ENCODE peak calls at places on chromosomes 13 and 19, in eight cellular contexts. One of them, this sample, is unnamed.

GRCh38 chr19:40806385-40807146 is 7.6 kb downstream of the EGLN2 start:
- DNase-seq in mammary epithelial cell: peak; percentile 63
- DNase-seq in GM23248: peak; percentile 94
- DNase-seq in IMR-90: peak; percentile 95
- DNase-seq in hepatocyte: peak; percentile 95
- DNase-seq in PC-9: no peak
- DNase-seq in neural progenitor cell: peak; percentile 97
- DNase-seq in H9: peak; percentile 99
- DNase-seq in this sample: peak; percentile 94

GRCh38 chr13:112573710-112574109 is 14.2 kb downstream of the TUBGCP3 start:
- DNase-seq in GM23248: no peak
- DNase-seq in PC-9: no peak
- DNase-seq in IMR-90: no peak
- DNase-seq in H9: no peak
- DNase-seq in hepatocyte: no peak
- DNase-seq in neural progenitor cell: no peak
- DNase-seq in mammary epithelial cell: no peak
- DNase-seq in this sample: no peak

GRCh38 chr13:93476175-93476574 is 249.6 kb downstream of the GPC6 start:
- DNase-seq in hepatocyte: peak; percentile 29
- DNase-seq in IMR-90: peak; percentile 91
- DNase-seq in H9: no peak
- DNase-seq in PC-9: peak; percentile 1
- DNase-seq in GM23248: peak; percentile 72
- DNase-seq in neural progenitor cell: no peak
- DNase-seq in mammary epithelial cell: peak; percentile 42
- DNase-seq in this sample: peak; percentile 94

GRCh38 chr13:77580748-77581147 is 45.2 kb downstream of the SCEL start:
- DNase-seq in hepatocyte: no peak
- DNase-seq in neural progenitor cell: no peak
- DNase-seq in mammary epithelial cell: no peak
- DNase-seq in H9: no peak
- DNase-seq in GM23248: no peak
- DNase-seq in IMR-90: no peak
- DNase-seq in PC-9: no peak
- DNase-seq in this sample: no peak

GRCh38 chr13:106835477-106835876 is 267.5 kb upstream of the ARGLU1 start:
- DNase-seq in IMR-90: no peak
- DNase-seq in mammary epithelial cell: no peak
- DNase-seq in H9: no peak
- DNase-seq in hepatocyte: no peak
- DNase-seq in neural progenitor cell: peak; percentile 31
- DNase-seq in PC-9: no peak
- DNase-seq in GM23248: no peak
- DNase-seq in this sample: no peak

GRCh38 chr13:100334209-100334608 is 245.3 kb downstream of the PCCA start:
- DNase-seq in hepatocyte: no peak
- DNase-seq in neural progenitor cell: no peak
- DNase-seq in IMR-90: no peak
- DNase-seq in GM23248: no peak
- DNase-seq in mammary epithelial cell: no peak
- DNase-seq in H9: no peak
- DNase-seq in PC-9: no peak
- DNase-seq in this sample: no peak

GRCh38 chr13:114097893-114098688 is 34.3 kb downstream of the RASA3 start:
- DNase-seq in H9: no peak
- DNase-seq in PC-9: no peak
- DNase-seq in hepatocyte: no peak
- DNase-seq in IMR-90: no peak
- DNase-seq in GM23248: no peak
- DNase-seq in neural progenitor cell: no peak
- DNase-seq in mammary epithelial cell: no peak
- DNase-seq in this sample: no peak

GRCh38 chr19:4676955-4677731 is 7.0 kb upstream of the MYDGF start:
- DNase-seq in GM23248: peak; percentile 67
- DNase-seq in PC-9: no peak
- DNase-seq in mammary epithelial cell: no peak
- DNase-seq in H9: peak; percentile 90
- DNase-seq in neural progenitor cell: peak; percentile 84
- DNase-seq in hepatocyte: peak; percentile 53
- DNase-seq in IMR-90: peak; percentile 35
- DNase-seq in this sample: no peak

GRCh38 chr13:72849571-72849970 is 67.6 kb downstream of the PIBF1 start:
- DNase-seq in IMR-90: peak; percentile 46
- DNase-seq in hepatocyte: no peak
- DNase-seq in PC-9: no peak
- DNase-seq in neural progenitor cell: no peak
- DNase-seq in H9: no peak
- DNase-seq in GM23248: peak; percentile 50
- DNase-seq in mammary epithelial cell: no peak
- DNase-seq in this sample: peak; percentile 54

GRCh38 chr13:31433756-31434155 is 234.0 kb downstream of the B3GLCT start:
- DNase-seq in hepatocyte: no peak
- DNase-seq in IMR-90: no peak
- DNase-seq in GM23248: peak; percentile 23
- DNase-seq in PC-9: no peak
- DNase-seq in neural progenitor cell: no peak
- DNase-seq in H9: no peak
- DNase-seq in mammary epithelial cell: no peak
- DNase-seq in this sample: no peak

GRCh38 chr13:33940256-33940655 is 122.3 kb downstream of the RFC3 start:
- DNase-seq in neural progenitor cell: no peak
- DNase-seq in H9: no peak
- DNase-seq in IMR-90: no peak
- DNase-seq in mammary epithelial cell: no peak
- DNase-seq in GM23248: no peak
- DNase-seq in PC-9: no peak
- DNase-seq in hepatocyte: no peak
- DNase-seq in this sample: no peak

GRCh38 chr19:2282062-2282861 is at the start of gene PEAK3:
- DNase-seq in GM23248: peak; percentile 45
- DNase-seq in H9: peak; percentile 70
- DNase-seq in IMR-90: peak; percentile 24
- DNase-seq in hepatocyte: no peak
- DNase-seq in mammary epithelial cell: no peak
- DNase-seq in PC-9: no peak
- DNase-seq in neural progenitor cell: peak; percentile 62
- DNase-seq in this sample: peak; percentile 27

GRCh38 chr19:49210108-49210900 is 52.7 kb downstream of the TRPM4 start:
- DNase-seq in PC-9: no peak
- DNase-seq in neural progenitor cell: peak; percentile 94
- DNase-seq in mammary epithelial cell: no peak
- DNase-seq in IMR-90: no peak
- DNase-seq in hepatocyte: peak; percentile 62
- DNase-seq in GM23248: peak; percentile 55
- DNase-seq in H9: peak; percentile 99
- DNase-seq in this sample: no peak

GRCh38 chr19:55115446-55116065 is 1.9 kb downstream of the PPP1R12C start:
- DNase-seq in mammary epithelial cell: no peak
- DNase-seq in GM23248: peak; percentile 52
- DNase-seq in neural progenitor cell: no peak
- DNase-seq in PC-9: no peak
- DNase-seq in hepatocyte: peak; percentile 55
- DNase-seq in H9: no peak
- DNase-seq in IMR-90: peak; percentile 62
- DNase-seq in this sample: peak; percentile 40

GRCh38 chr19:51166846-51167490 is 24.9 kb downstream of the SIGLEC7 start:
- DNase-seq in H9: no peak
- DNase-seq in neural progenitor cell: no peak
- DNase-seq in PC-9: no peak
- DNase-seq in GM23248: no peak
- DNase-seq in hepatocyte: no peak
- DNase-seq in mammary epithelial cell: no peak
- DNase-seq in IMR-90: no peak
- DNase-seq in this sample: no peak

DNA sequence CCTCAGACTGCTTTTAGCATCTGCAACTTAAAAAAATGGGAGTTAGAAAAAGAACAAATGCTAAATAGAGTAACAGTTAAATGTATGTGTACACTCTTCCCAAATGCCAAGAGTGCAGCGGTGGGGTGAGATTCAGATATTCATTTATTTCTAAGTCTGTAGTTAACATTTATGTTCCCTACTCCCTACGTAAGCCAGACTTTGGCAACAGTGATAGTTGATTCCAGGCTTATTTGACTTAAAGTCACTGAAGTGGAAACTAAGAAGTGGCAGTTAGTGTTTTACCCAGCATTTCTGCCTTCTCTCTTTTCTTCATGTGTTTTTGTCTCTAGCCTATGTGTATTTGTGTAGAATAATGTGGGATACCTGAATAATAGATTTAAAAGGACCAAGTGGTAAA is 4.5 kb downstream of the MIR17HG start:
- DNase-seq in PC-9: no peak
- DNase-seq in GM23248: no peak
- DNase-seq in mammary epithelial cell: no peak
- DNase-seq in H9: no peak
- DNase-seq in neural progenitor cell: peak; percentile 15
- DNase-seq in IMR-90: no peak
- DNase-seq in hepatocyte: no peak
- DNase-seq in this sample: no peak
- H4K20me1 ChIP-seq in PC-9: peaks cover 68% of the 10 kb centered on the region
- H4K20me1 ChIP-seq in GM23248: no peaks in the 10 kb centered on the region
- H4K20me1 ChIP-seq in mammary epithelial cell: peaks cover 4% of the 10 kb centered on the region
- H4K20me1 ChIP-seq in H9: no peaks in the 10 kb centered on the region
- H4K20me1 ChIP-seq in neural progenitor cell: peaks cover 81% of the 10 kb centered on the region
- H4K20me1 ChIP-seq in IMR-90: peaks cover 16% of the 10 kb centered on the region
- H4K20me1 ChIP-seq in hepatocyte: peaks cover 43% of the 10 kb centered on the region
- H4K20me1 ChIP-seq in this sample: peaks cover 66% of the 10 kb centered on the region

GRCh38 chr19:5935473-5936307 is 21.6 kb downstream of the CAPS start:
- DNase-seq in H9: no peak
- DNase-seq in hepatocyte: no peak
- DNase-seq in GM23248: peak; percentile 69
- DNase-seq in mammary epithelial cell: no peak
- DNase-seq in PC-9: no peak
- DNase-seq in neural progenitor cell: no peak
- DNase-seq in IMR-90: peak; percentile 35
- DNase-seq in this sample: no peak
- H4K20me1 ChIP-seq in H9: no peaks in the 10 kb centered on the region
- H4K20me1 ChIP-seq in hepatocyte: peaks cover 18% of the 10 kb centered on the region
- H4K20me1 ChIP-seq in GM23248: no peaks in the 10 kb centered on the region
- H4K20me1 ChIP-seq in mammary epithelial cell: no peaks in the 10 kb centered on the region
- H4K20me1 ChIP-seq in PC-9: no peaks in the 10 kb centered on the region
- H4K20me1 ChIP-seq in neural progenitor cell: peaks cover 75% of the 10 kb centered on the region
- H4K20me1 ChIP-seq in IMR-90: peaks cover 34% of the 10 kb centered on the region
- H4K20me1 ChIP-seq in this sample: peaks cover 68% of the 10 kb centered on the region

GRCh38 chr13:27824121-27824520 is 31.8 kb downstream of the GSX1 start:
- DNase-seq in neural progenitor cell: no peak
- DNase-seq in mammary epithelial cell: no peak
- DNase-seq in GM23248: no peak
- DNase-seq in PC-9: no peak
- DNase-seq in IMR-90: no peak
- DNase-seq in hepatocyte: no peak
- DNase-seq in H9: no peak
- DNase-seq in this sample: no peak

GRCh38 chr13:27822873-27823311 is 30.6 kb downstream of the GSX1 start:
- DNase-seq in hepatocyte: no peak
- DNase-seq in IMR-90: no peak
- DNase-seq in GM23248: no peak
- DNase-seq in neural progenitor cell: peak; percentile 39
- DNase-seq in mammary epithelial cell: peak; percentile 30
- DNase-seq in PC-9: no peak
- DNase-seq in H9: no peak
- DNase-seq in this sample: peak; percentile 10

GRCh38 chr13:27827646-27828045 is 35.4 kb downstream of the GSX1 start:
- DNase-seq in hepatocyte: no peak
- DNase-seq in neural progenitor cell: no peak
- DNase-seq in IMR-90: no peak
- DNase-seq in H9: no peak
- DNase-seq in PC-9: no peak
- DNase-seq in mammary epithelial cell: no peak
- DNase-seq in GM23248: no peak
- DNase-seq in this sample: no peak

GRCh38 chr13:27826379-27827353 is 34.4 kb downstream of the GSX1 start:
- DNase-seq in neural progenitor cell: peak; percentile 92
- DNase-seq in GM23248: peak; percentile 91
- DNase-seq in PC-9: peak; percentile 66
- DNase-seq in hepatocyte: peak; percentile 92
- DNase-seq in IMR-90: peak; percentile 81
- DNase-seq in H9: peak; percentile 91
- DNase-seq in mammary epithelial cell: peak; percentile 75
- DNase-seq in this sample: peak; percentile 63

GRCh38 chr13:27825153-27825552 is 32.9 kb downstream of the GSX1 start:
- DNase-seq in hepatocyte: no peak
- DNase-seq in H9: no peak
- DNase-seq in mammary epithelial cell: no peak
- DNase-seq in GM23248: no peak
- DNase-seq in PC-9: no peak
- DNase-seq in IMR-90: no peak
- DNase-seq in neural progenitor cell: peak; percentile 23
- DNase-seq in this sample: no peak
- H4K20me1 ChIP-seq in hepatocyte: no peaks in the 10 kb centered on the region
- H4K20me1 ChIP-seq in H9: no peaks in the 10 kb centered on the region
- H4K20me1 ChIP-seq in mammary epithelial cell: no peaks in the 10 kb centered on the region
- H4K20me1 ChIP-seq in GM23248: no peaks in the 10 kb centered on the region
- H4K20me1 ChIP-seq in PC-9: no peaks in the 10 kb centered on the region
- H4K20me1 ChIP-seq in IMR-90: no peaks in the 10 kb centered on the region
- H4K20me1 ChIP-seq in neural progenitor cell: peaks cover 51% of the 10 kb centered on the region
- H4K20me1 ChIP-seq in this sample: no peaks in the 10 kb centered on the region

GRCh38 chr19:7410946-7411345 is 62.2 kb downstream of the ARHGEF18 start:
- DNase-seq in H9: no peak
- DNase-seq in IMR-90: no peak
- DNase-seq in GM23248: no peak
- DNase-seq in mammary epithelial cell: no peak
- DNase-seq in neural progenitor cell: no peak
- DNase-seq in PC-9: no peak
- DNase-seq in hepatocyte: no peak
- DNase-seq in this sample: no peak

GRCh38 chr19:7413629-7414028 is 64.9 kb downstream of the ARHGEF18 start:
- DNase-seq in GM23248: no peak
- DNase-seq in neural progenitor cell: no peak
- DNase-seq in H9: no peak
- DNase-seq in hepatocyte: no peak
- DNase-seq in mammary epithelial cell: no peak
- DNase-seq in IMR-90: no peak
- DNase-seq in PC-9: no peak
- DNase-seq in this sample: no peak

DNA sequence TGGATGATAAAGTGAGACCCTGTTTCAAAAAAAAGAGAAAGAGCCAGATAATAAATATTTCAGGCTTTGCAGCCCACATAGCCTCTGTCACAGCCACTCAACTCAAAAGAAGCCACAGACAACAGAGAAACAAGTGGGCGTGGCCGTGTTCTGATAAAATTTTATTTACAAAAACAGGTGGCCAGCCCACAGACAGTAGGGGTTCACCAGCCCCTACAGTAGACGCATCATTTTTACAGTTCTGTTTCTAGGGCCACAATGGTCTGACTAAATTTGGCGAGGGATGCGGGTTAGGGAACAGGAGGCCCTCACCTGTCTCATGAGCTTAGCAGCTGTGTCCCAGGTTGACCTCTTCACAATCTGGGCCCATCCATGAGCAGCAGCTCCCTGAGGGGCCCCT is 59.5 kb downstream of the ARHGEF18 start:
- DNase-seq in neural progenitor cell: no peak
- DNase-seq in PC-9: no peak
- DNase-seq in IMR-90: no peak
- DNase-seq in hepatocyte: no peak
- DNase-seq in H9: no peak
- DNase-seq in mammary epithelial cell: no peak
- DNase-seq in GM23248: no peak
- DNase-seq in this sample: no peak
- H4K20me1 ChIP-seq in neural progenitor cell: no peaks in the 10 kb centered on the region
- H4K20me1 ChIP-seq in PC-9: peaks cover 33% of the 10 kb centered on the region
- H4K20me1 ChIP-seq in IMR-90: peaks cover 51% of the 10 kb centered on the region
- H4K20me1 ChIP-seq in hepatocyte: peaks cover 28% of the 10 kb centered on the region
- H4K20me1 ChIP-seq in H9: no peaks in the 10 kb centered on the region
- H4K20me1 ChIP-seq in mammary epithelial cell: no peaks in the 10 kb centered on the region
- H4K20me1 ChIP-seq in GM23248: no peaks in the 10 kb centered on the region
- H4K20me1 ChIP-seq in this sample: peaks cover 53% of the 10 kb centered on the region

This sample was measured in astrocyte.